ENCODE peak calls at places on chromosomes 11 and 22, in six cellular contexts. H, G, R, N, I and P are unnamed samples.

GRCh38 chr11:11239959-11240358 is 113.1 kb downstream of the CSNK2A3 start:
- DNase-seq in H (no peak), G (no peak), R (no peak), N (no peak), I (no peak), P (no peak)

GRCh38 chr11:122791836-122792235 is 46.5 kb upstream of the CRTAM start:
- DNase-seq in H (no peak), G (no peak), R (no peak), N (no peak), I (no peak), P (no peak)

GRCh38 chr11:44300881-44301855 is 8.8 kb downstream of the ALX4 start:
- DNase-seq in H (no peak), G (no peak), R (no peak), N (no peak), I (no peak), P (no peak)

GRCh38 chr11:124277809-124278208 is 21.6 kb downstream of the OR8G5 start:
- DNase-seq in H (no peak), G (no peak), R (no peak), N (no peak), I (no peak), P (peak)

GRCh38 chr11:75475767-75476650 is 43.0 kb upstream of the KLHL35 start:
- DNase-seq in H (no peak), G (no peak), R (peak), N (peak), I (peak), P (peak)

GRCh38 chr11:130314184-130314748 is 451 bp downstream of the ZBTB44 start:
- DNase-seq in H (peak), G (peak), R (peak), N (no peak), I (peak), P (peak)

GRCh38 chr22:46069518-46070214 is 80.7 kb upstream of the PPARA start:
- DNase-seq in H (no peak), G (peak), R (peak), N (peak), I (peak), P (peak)

GRCh38 chr11:47204633-47204989 is 10.2 kb upstream of the DDB2 start:
- DNase-seq in H (no peak), G (no peak), R (no peak), N (no peak), I (no peak), P (no peak)

GRCh38 chr11:34427171-34427805 is 11.4 kb upstream of the CAT start:
- DNase-seq in H (no peak), G (no peak), R (no peak), N (no peak), I (no peak), P (no peak)

GRCh38 chr11:4084406-4084805 is 10.2 kb upstream of the RRM1 start:
- DNase-seq in H (no peak), G (no peak), R (no peak), N (no peak), I (no peak), P (no peak)

GRCh38 chr22:29457730-29458129 is 19.3 kb downstream of the RFPL1 start:
- DNase-seq in H (no peak), G (no peak), R (peak), N (no peak), I (no peak), P (peak)

GRCh38 chr11:105230586-105230985 is 91.0 kb upstream of the CARD18 start:
- DNase-seq in H (no peak), G (no peak), R (no peak), N (no peak), I (no peak), P (no peak)

GRCh38 chr11:70315726-70316125 is 45.2 kb downstream of the PPFIA1 start:
- DNase-seq in H (no peak), G (no peak), R (no peak), N (no peak), I (no peak), P (no peak)

GRCh38 chr11:130772266-130773227 is 143.7 kb downstream of the SNX19 start:
- DNase-seq in H (no peak), G (no peak), R (no peak), N (no peak), I (no peak), P (no peak)

GRCh38 chr22:36360871-36361383 is 26.8 kb downstream of the MYH9 start:
- DNase-seq in H (no peak), G (no peak), R (no peak), N (no peak), I (no peak), P (no peak)

GRCh38 chr22:42621505-42622002 is 6.9 kb upstream of the POLDIP3 start:
- DNase-seq in H (no peak), G (peak), R (peak), N (peak), I (peak), P (peak)

GRCh38 chr11:1705121-1706052 is 8.4 kb downstream of the KRTAP5-6 start:
- DNase-seq in H (no peak), G (no peak), R (no peak), N (no peak), I (no peak), P (peak)

GRCh38 chr11:81975261-81975900 is 758.3 kb downstream of the FAM181B start:
- DNase-seq in H (no peak), G (no peak), R (no peak), N (no peak), I (no peak), P (no peak)

GRCh38 chr11:19730373-19730772 is 17.7 kb downstream of the NAV2 start:
- DNase-seq in H (no peak), G (no peak), R (no peak), N (no peak), I (peak), P (no peak)

GRCh38 chr22:35352214-35353111 is 28.4 kb upstream of the HMOX1 start:
- DNase-seq in H (no peak), G (peak), R (peak), N (peak), I (peak), P (no peak)

GRCh38 chr22:48279465-48279765 is 1517.0 kb downstream of the TBC1D22A start:
- DNase-seq in H (no peak), G (no peak), R (no peak), N (no peak), I (no peak), P (no peak)

GRCh38 chr11:1308745-1309497 is 511 bp downstream of the TOLLIP start:
- DNase-seq in H (no peak), G (peak), R (no peak), N (no peak), I (no peak), P (no peak)

GRCh38 chr11:78930810-78931209 is 356.1 kb upstream of the NARS2 start:
- DNase-seq in H (no peak), G (no peak), R (no peak), N (no peak), I (no peak), P (no peak)

GRCh38 chr22:34914871-34915270 is 151.1 kb upstream of the ISX start:
- DNase-seq in H (no peak), G (no peak), R (no peak), N (no peak), I (no peak), P (no peak)